ENCODE peak calls at places on chromosomes 11 and 22, in ten cellular contexts. Z is NCI-H1105 treated with DMSO at 0.1 percent for 48 hours; C is brain microvascular endothelial cell; R is coronary artery; K is GDM1; T is M059J; D is HEK293T; L is heart right ventricle; A is stimulated activated CD8-positive, alpha-beta memory T cell treated with anti-CD3 and anti-CD28 coated beads, Interleukin-4, amount 100 ng/mL, for 24 hours; H is stimulated activated CD4-positive, alpha-beta T cell treated with anti-CD3 and anti-CD28 coated beads, Interleukin-15, amount 100 ng/mL, for 24 hours. U is an unnamed sample.

GRCh38 chr11:61617515-61617914 is 36.6 kb upstream of the SYT7 start:
- DNase-seq in Z (no peak), C (no peak), R (no peak), K (no peak), T (no peak), D (no peak), L (no peak), A (no peak), H (no peak), U (no peak)

GRCh38 chr22:46073683-46074504 is 76.4 kb upstream of the PPARA start:
- DNase-seq in Z (peak), C (no peak), R (peak), K (no peak), T (no peak), D (no peak), L (peak), A (no peak), H (no peak), U (no peak)

GRCh38 chr22:48061726-48062125 is 1299.3 kb downstream of the TBC1D22A start:
- DNase-seq in Z (no peak), C (no peak), R (no peak), K (no peak), T (no peak), D (no peak), L (no peak), A (no peak), H (no peak), U (no peak)

GRCh38 chr22:22865311-22866072 is 22.1 kb upstream of the IGLL5 start:
- DNase-seq in Z (no peak), C (no peak), R (no peak), K (no peak), T (no peak), D (no peak), L (no peak), A (no peak), H (peak), U (no peak)

GRCh38 chr11:2652362-2652761 is 47.4 kb downstream of the KCNQ1OT1 start:
- DNase-seq in Z (no peak), C (no peak), R (no peak), K (no peak), T (no peak), D (peak), L (no peak), A (no peak), H (no peak), U (no peak)

GRCh38 chr11:10539339-10539738 is 1.6 kb downstream of the RNF141 start:
- DNase-seq in Z (no peak), C (no peak), R (no peak), K (no peak), T (no peak), D (no peak), L (no peak), A (no peak), H (no peak), U (no peak)

GRCh38 chr11:79139900-79140299 is 300.9 kb downstream of the TENM4 start:
- DNase-seq in Z (no peak), C (no peak), R (no peak), K (no peak), T (no peak), D (no peak), L (no peak), A (no peak), H (peak), U (no peak)

GRCh38 chr11:128555606-128556005 is 31.8 kb downstream of the ETS1 start:
- DNase-seq in Z (no peak), C (no peak), R (no peak), K (no peak), T (peak), D (no peak), L (no peak), A (no peak), H (no peak), U (no peak)

GRCh38 chr22:42340695-42341383 is 70.4 kb upstream of the TCF20 start:
- DNase-seq in Z (peak), C (no peak), R (no peak), K (no peak), T (no peak), D (no peak), L (no peak), A (no peak), H (no peak), U (no peak)

GRCh38 chr11:105092255-105093239 is 47.0 kb downstream of the CARD18 start:
- DNase-seq in Z (no peak), C (no peak), R (no peak), K (no peak), T (peak), D (no peak), L (no peak), A (no peak), H (no peak), U (no peak)

GRCh38 chr11:104254347-104254746 is 90.4 kb upstream of the PDGFD start:
- DNase-seq in Z (no peak), C (peak), R (no peak), K (peak), T (peak), D (peak), L (peak), A (no peak), H (peak), U (no peak)

GRCh38 chr22:32728291-32728690 is 73.2 kb upstream of the TIMP3 start:
- DNase-seq in Z (no peak), C (no peak), R (no peak), K (no peak), T (no peak), D (no peak), L (no peak), A (no peak), H (no peak), U (no peak)

GRCh38 chr11:120517390-120518315 is 6.1 kb downstream of the GRIK4 start:
- DNase-seq in Z (no peak), C (peak), R (no peak), K (no peak), T (peak), D (no peak), L (no peak), A (no peak), H (no peak), U (no peak)

GRCh38 chr11:115488945-115489344 is 15.3 kb downstream of the CADM1 start:
- DNase-seq in Z (no peak), C (peak), R (no peak), K (no peak), T (peak), D (no peak), L (no peak), A (no peak), H (no peak), U (no peak)

GRCh38 chr11:82796970-82797594 is 63.4 kb upstream of the FAM181B start:
- DNase-seq in Z (peak), C (no peak), R (no peak), K (no peak), T (no peak), D (no peak), L (peak), A (no peak), H (no peak), U (no peak)

GRCh38 chr22:40746428-40747220 is 67.3 kb downstream of the MCHR1 start:
- DNase-seq in Z (peak), C (no peak), R (no peak), K (no peak), T (no peak), D (no peak), L (no peak), A (no peak), H (no peak), U (no peak)

GRCh38 chr11:43648888-43649287 is 31.6 kb upstream of the HSD17B12 start:
- DNase-seq in Z (no peak), C (no peak), R (no peak), K (no peak), T (no peak), D (no peak), L (no peak), A (no peak), H (no peak), U (no peak)

GRCh38 chr11:47955356-47955755 is 25.0 kb upstream of the PTPRJ start:
- DNase-seq in Z (no peak), C (no peak), R (no peak), K (no peak), T (no peak), D (no peak), L (no peak), A (no peak), H (no peak), U (no peak)

GRCh38 chr11:78420796-78421209 is 3.2 kb upstream of the GAB2 start:
- DNase-seq in Z (no peak), C (peak), R (peak), K (no peak), T (peak), D (no peak), L (peak), A (peak), H (peak), U (peak)

GRCh38 chr11:33753304-33753703 is 17.1 kb upstream of the CD59 start:
- DNase-seq in Z (no peak), C (peak), R (no peak), K (no peak), T (peak), D (no peak), L (peak), A (no peak), H (no peak), U (no peak)

GRCh38 chr22:32920032-32920628 is 118.6 kb downstream of the TIMP3 start:
- DNase-seq in Z (no peak), C (no peak), R (peak), K (no peak), T (peak), D (no peak), L (peak), A (no peak), H (no peak), U (peak)

GRCh38 chr22:25159028-25159427 is 40.6 kb upstream of the CRYBB3 start:
- DNase-seq in Z (no peak), C (peak), R (no peak), K (no peak), T (peak), D (no peak), L (no peak), A (no peak), H (no peak), U (no peak)

U was measured in GM04504.